ENCODE peak calls at places on chromosomes 2 and 18, in eight cellular contexts. One of them, this sample, is unnamed.

GRCh38 chr2:9074930-9075329 is 71.4 kb upstream of the MBOAT2 start:
- DNase-seq in neuronal stem cell: no peak
- DNase-seq in MM.1S: no peak
- DNase-seq in A549: no peak
- DNase-seq in endothelial cell of umbilical vein: no peak
- DNase-seq in HCT116: no peak
- DNase-seq in HepG2: no peak
- DNase-seq in GM23248: no peak
- DNase-seq in this sample: no peak

GRCh38 chr2:98170076-98170475 is 83.1 kb downstream of the VWA3B start:
- DNase-seq in neuronal stem cell: no peak
- DNase-seq in MM.1S: no peak
- DNase-seq in A549: no peak
- DNase-seq in endothelial cell of umbilical vein: no peak
- DNase-seq in HCT116: no peak
- DNase-seq in HepG2: no peak
- DNase-seq in GM23248: peak
- DNase-seq in this sample: no peak

GRCh38 chr18:61953161-61953560 is 60.4 kb upstream of the RNF152 start:
- DNase-seq in neuronal stem cell: no peak
- DNase-seq in MM.1S: no peak
- DNase-seq in A549: no peak
- DNase-seq in endothelial cell of umbilical vein: no peak
- DNase-seq in HCT116: no peak
- DNase-seq in HepG2: no peak
- DNase-seq in GM23248: no peak
- DNase-seq in this sample: no peak

GRCh38 chr18:1657888-1658287 is 753.2 kb downstream of the ADCYAP1 start:
- DNase-seq in neuronal stem cell: no peak
- DNase-seq in MM.1S: no peak
- DNase-seq in A549: no peak
- DNase-seq in endothelial cell of umbilical vein: no peak
- DNase-seq in HCT116: no peak
- DNase-seq in HepG2: no peak
- DNase-seq in GM23248: no peak
- DNase-seq in this sample: no peak

GRCh38 chr18:48932462-48932818 is 18.3 kb downstream of the SMAD7 start:
- DNase-seq in neuronal stem cell: no peak
- DNase-seq in MM.1S: no peak
- DNase-seq in A549: no peak
- DNase-seq in endothelial cell of umbilical vein: no peak
- DNase-seq in HCT116: no peak
- DNase-seq in HepG2: no peak
- DNase-seq in GM23248: peak
- DNase-seq in this sample: no peak

GRCh38 chr18:527136-527535 is 26.6 kb upstream of the COLEC12 start:
- DNase-seq in neuronal stem cell: no peak
- DNase-seq in MM.1S: no peak
- DNase-seq in A549: no peak
- DNase-seq in endothelial cell of umbilical vein: peak
- DNase-seq in HCT116: no peak
- DNase-seq in HepG2: no peak
- DNase-seq in GM23248: no peak
- DNase-seq in this sample: no peak

GRCh38 chr2:23614701-23615100 is 229.7 kb downstream of the KLHL29 start:
- DNase-seq in neuronal stem cell: no peak
- DNase-seq in MM.1S: no peak
- DNase-seq in A549: no peak
- DNase-seq in endothelial cell of umbilical vein: no peak
- DNase-seq in HCT116: no peak
- DNase-seq in HepG2: no peak
- DNase-seq in GM23248: no peak
- DNase-seq in this sample: peak

GRCh38 chr2:119156891-119157773 is 1.4 kb downstream of the C1QL2 start:
- DNase-seq in neuronal stem cell: no peak
- DNase-seq in MM.1S: no peak
- DNase-seq in A549: no peak
- DNase-seq in endothelial cell of umbilical vein: no peak
- DNase-seq in HCT116: no peak
- DNase-seq in HepG2: no peak
- DNase-seq in GM23248: no peak
- DNase-seq in this sample: no peak

GRCh38 chr2:138948070-138948539 is 167.9 kb upstream of the NXPH2 start:
- DNase-seq in neuronal stem cell: no peak
- DNase-seq in MM.1S: no peak
- DNase-seq in A549: no peak
- DNase-seq in endothelial cell of umbilical vein: peak
- DNase-seq in HCT116: peak
- DNase-seq in HepG2: no peak
- DNase-seq in GM23248: peak
- DNase-seq in this sample: no peak

GRCh38 chr2:37287966-37288365 is 36.7 kb downstream of the PRKD3 start:
- DNase-seq in neuronal stem cell: no peak
- DNase-seq in MM.1S: no peak
- DNase-seq in A549: peak
- DNase-seq in endothelial cell of umbilical vein: no peak
- DNase-seq in HCT116: no peak
- DNase-seq in HepG2: peak
- DNase-seq in GM23248: no peak
- DNase-seq in this sample: no peak

GRCh38 chr2:96531366-96531765 is 5.2 kb upstream of the ARID5A start:
- DNase-seq in neuronal stem cell: no peak
- DNase-seq in MM.1S: no peak
- DNase-seq in A549: no peak
- DNase-seq in endothelial cell of umbilical vein: no peak
- DNase-seq in HCT116: no peak
- DNase-seq in HepG2: no peak
- DNase-seq in GM23248: no peak
- DNase-seq in this sample: no peak

GRCh38 chr2:183125659-183126341 is 1.6 kb downstream of the NUP35 start:
- DNase-seq in neuronal stem cell: no peak
- DNase-seq in MM.1S: no peak
- DNase-seq in A549: no peak
- DNase-seq in endothelial cell of umbilical vein: no peak
- DNase-seq in HCT116: no peak
- DNase-seq in HepG2: no peak
- DNase-seq in GM23248: no peak
- DNase-seq in this sample: peak

GRCh38 chr2:204010611-204011560 is 74.3 kb downstream of the ICOS start:
- DNase-seq in neuronal stem cell: no peak
- DNase-seq in MM.1S: no peak
- DNase-seq in A549: no peak
- DNase-seq in endothelial cell of umbilical vein: no peak
- DNase-seq in HCT116: no peak
- DNase-seq in HepG2: no peak
- DNase-seq in GM23248: peak
- DNase-seq in this sample: no peak

GRCh38 chr2:204018717-204019116 is 82.2 kb downstream of the ICOS start:
- DNase-seq in neuronal stem cell: no peak
- DNase-seq in MM.1S: no peak
- DNase-seq in A549: no peak
- DNase-seq in endothelial cell of umbilical vein: no peak
- DNase-seq in HCT116: no peak
- DNase-seq in HepG2: no peak
- DNase-seq in GM23248: no peak
- DNase-seq in this sample: no peak

GRCh38 chr2:204012081-204012653 is 75.6 kb downstream of the ICOS start:
- DNase-seq in neuronal stem cell: no peak
- DNase-seq in MM.1S: no peak
- DNase-seq in A549: no peak
- DNase-seq in endothelial cell of umbilical vein: no peak
- DNase-seq in HCT116: no peak
- DNase-seq in HepG2: no peak
- DNase-seq in GM23248: peak
- DNase-seq in this sample: no peak

GRCh38 chr2:204019572-204020501 is 83.3 kb downstream of the ICOS start:
- DNase-seq in neuronal stem cell: no peak
- DNase-seq in MM.1S: no peak
- DNase-seq in A549: peak
- DNase-seq in endothelial cell of umbilical vein: no peak
- DNase-seq in HCT116: no peak
- DNase-seq in HepG2: no peak
- DNase-seq in GM23248: peak
- DNase-seq in this sample: no peak

DNA sequence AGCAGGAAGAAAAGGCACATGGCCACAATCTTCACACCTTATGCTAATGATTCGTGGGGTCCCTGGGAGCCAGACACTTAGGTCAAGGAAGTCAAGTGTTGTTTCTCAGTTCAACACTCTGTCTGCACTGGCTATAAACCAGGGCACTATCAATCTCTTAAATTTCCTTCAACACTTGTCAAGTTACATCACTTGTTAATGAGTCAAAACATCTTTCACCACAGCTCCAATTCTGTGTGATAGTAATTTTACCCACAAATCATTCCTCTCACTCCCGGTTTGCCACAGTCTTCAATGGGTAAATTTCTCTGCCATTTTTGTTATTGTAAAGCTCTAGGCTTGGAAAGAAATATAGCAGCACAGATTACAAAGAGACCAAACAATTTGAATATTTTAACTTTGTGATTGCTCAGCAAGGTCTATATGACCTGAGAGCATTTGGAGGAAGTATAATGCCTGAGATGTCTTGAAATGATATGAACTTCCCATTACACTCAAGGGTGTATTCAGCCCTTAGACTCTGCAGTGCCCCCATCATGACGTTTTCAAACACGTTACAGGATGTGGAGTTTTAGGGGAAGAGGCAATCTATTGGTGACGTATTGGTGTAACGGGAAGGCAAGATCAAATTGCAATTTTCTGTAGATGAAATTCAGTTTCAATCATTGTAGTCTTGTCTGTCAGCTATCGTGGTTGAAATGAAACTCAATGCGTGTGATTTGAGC is 78.7 kb downstream of the ICOS start:
- DNase-seq in neuronal stem cell: no peak
- DNase-seq in MM.1S: no peak
- DNase-seq in A549: no peak
- DNase-seq in endothelial cell of umbilical vein: no peak
- DNase-seq in HCT116: no peak
- DNase-seq in HepG2: no peak
- DNase-seq in GM23248: no peak
- DNase-seq in this sample: no peak
- H3K4me2 ChIP-seq in neuronal stem cell: no peak
- H3K4me2 ChIP-seq in MM.1S: no peak
- H3K4me2 ChIP-seq in A549: no peak
- H3K4me2 ChIP-seq in endothelial cell of umbilical vein: no peak
- H3K4me2 ChIP-seq in HCT116: no peak
- H3K4me2 ChIP-seq in HepG2: no peak
- H3K4me2 ChIP-seq in GM23248: no peak
- H3K4me2 ChIP-seq in this sample: no peak

GRCh38 chr18:54802178-54802577 is 26.1 kb upstream of the RAB27B start:
- DNase-seq in neuronal stem cell: no peak
- DNase-seq in MM.1S: no peak
- DNase-seq in A549: no peak
- DNase-seq in endothelial cell of umbilical vein: no peak
- DNase-seq in HCT116: no peak
- DNase-seq in HepG2: peak
- DNase-seq in GM23248: no peak
- DNase-seq in this sample: no peak

GRCh38 chr18:54806526-54806925 is 21.8 kb upstream of the RAB27B start:
- DNase-seq in neuronal stem cell: no peak
- DNase-seq in MM.1S: no peak
- DNase-seq in A549: no peak
- DNase-seq in endothelial cell of umbilical vein: peak
- DNase-seq in HCT116: no peak
- DNase-seq in HepG2: no peak
- DNase-seq in GM23248: peak
- DNase-seq in this sample: no peak

GRCh38 chr18:54802686-54803395 is 25.4 kb upstream of the RAB27B start:
- DNase-seq in neuronal stem cell: no peak
- DNase-seq in MM.1S: no peak
- DNase-seq in A549: no peak
- DNase-seq in endothelial cell of umbilical vein: no peak
- DNase-seq in HCT116: no peak
- DNase-seq in HepG2: no peak
- DNase-seq in GM23248: no peak
- DNase-seq in this sample: no peak

GRCh38 chr18:54807303-54807702 is 21.0 kb upstream of the RAB27B start:
- DNase-seq in neuronal stem cell: no peak
- DNase-seq in MM.1S: no peak
- DNase-seq in A549: no peak
- DNase-seq in endothelial cell of umbilical vein: no peak
- DNase-seq in HCT116: no peak
- DNase-seq in HepG2: no peak
- DNase-seq in GM23248: no peak
- DNase-seq in this sample: no peak

GRCh38 chr18:54805571-54806334 is 22.5 kb upstream of the RAB27B start:
- DNase-seq in neuronal stem cell: no peak
- DNase-seq in MM.1S: no peak
- DNase-seq in A549: no peak
- DNase-seq in endothelial cell of umbilical vein: peak
- DNase-seq in HCT116: no peak
- DNase-seq in HepG2: peak
- DNase-seq in GM23248: peak
- DNase-seq in this sample: peak
- H3K4me2 ChIP-seq in neuronal stem cell: no peak
- H3K4me2 ChIP-seq in MM.1S: no peak
- H3K4me2 ChIP-seq in A549: no peak
- H3K4me2 ChIP-seq in endothelial cell of umbilical vein: peak
- H3K4me2 ChIP-seq in HCT116: no peak
- H3K4me2 ChIP-seq in HepG2: no peak
- H3K4me2 ChIP-seq in GM23248: peak
- H3K4me2 ChIP-seq in this sample: peak

GRCh38 chr2:240374085-240374907 is 61.2 kb upstream of the GPC1 start:
- DNase-seq in neuronal stem cell: no peak
- DNase-seq in MM.1S: no peak
- DNase-seq in A549: peak
- DNase-seq in endothelial cell of umbilical vein: no peak
- DNase-seq in HCT116: no peak
- DNase-seq in HepG2: peak
- DNase-seq in GM23248: peak
- DNase-seq in this sample: no peak
- H3K4me2 ChIP-seq in neuronal stem cell: no peak
- H3K4me2 ChIP-seq in MM.1S: no peak
- H3K4me2 ChIP-seq in A549: peak
- H3K4me2 ChIP-seq in endothelial cell of umbilical vein: no peak
- H3K4me2 ChIP-seq in HCT116: peak
- H3K4me2 ChIP-seq in HepG2: no peak
- H3K4me2 ChIP-seq in GM23248: no peak
- H3K4me2 ChIP-seq in this sample: no peak

DNA sequence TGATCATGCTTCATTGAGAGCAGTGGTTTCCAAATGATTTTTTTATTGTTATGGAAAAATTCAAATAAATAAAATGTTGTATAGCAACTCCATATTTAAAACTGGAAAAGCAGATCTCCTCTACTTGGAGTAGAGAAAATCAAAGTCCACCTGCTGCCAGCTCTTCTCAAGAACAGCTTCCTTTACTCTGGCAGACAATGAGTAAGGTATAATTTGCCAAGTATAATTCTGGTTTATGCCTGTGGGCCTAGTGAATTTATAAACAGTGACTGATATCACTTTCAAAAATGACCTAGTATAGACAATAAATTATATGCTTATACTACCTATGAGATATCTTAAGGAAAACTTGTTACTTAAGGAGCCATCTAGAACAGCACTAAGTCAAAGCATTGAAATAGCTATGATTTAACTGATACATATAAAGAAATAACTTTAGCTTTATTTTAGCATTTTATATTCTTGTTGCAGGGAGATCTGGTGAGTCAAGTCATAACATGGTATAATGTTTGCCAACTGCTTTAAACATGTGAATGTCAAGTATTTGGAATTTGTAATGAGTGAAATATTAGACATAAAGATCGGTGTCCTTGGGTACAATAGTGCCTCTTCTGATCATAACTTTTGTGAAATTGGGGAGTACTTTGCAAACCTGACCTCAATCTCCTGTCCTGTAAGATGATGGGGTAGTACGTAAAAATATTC is 1389.1 kb upstream of the PIK3C3 start:
- DNase-seq in neuronal stem cell: no peak
- DNase-seq in MM.1S: no peak
- DNase-seq in A549: no peak
- DNase-seq in endothelial cell of umbilical vein: no peak
- DNase-seq in HCT116: no peak
- DNase-seq in HepG2: no peak
- DNase-seq in GM23248: no peak
- DNase-seq in this sample: no peak
- H3K4me2 ChIP-seq in neuronal stem cell: no peak
- H3K4me2 ChIP-seq in MM.1S: no peak
- H3K4me2 ChIP-seq in A549: no peak
- H3K4me2 ChIP-seq in endothelial cell of umbilical vein: no peak
- H3K4me2 ChIP-seq in HCT116: no peak
- H3K4me2 ChIP-seq in HepG2: no peak
- H3K4me2 ChIP-seq in GM23248: no peak
- H3K4me2 ChIP-seq in this sample: no peak